ENCODE peak calls at places on chromosomes 1 and 21, in four cellular contexts. M, Q, T and Y are unnamed samples.
A peak's percentile ranks its signal among the peaks of the same experiment; 100 is the strongest.

GRCh38 chr1:5611855-5612254 is 380.4 kb downstream of the NPHP4 start:
- DNase-seq in T (no peak), M (no peak), Q (no peak), Y (no peak)

GRCh38 chr1:89671775-89672488 is 39.0 kb downstream of the LRRC8C start:
- DNase-seq in T (no peak), M (peak; percentile 19), Q (no peak), Y (no peak)

GRCh38 chr1:197837911-197838310 is 62.6 kb upstream of the DENND1B start:
- DNase-seq in M (no peak), T (no peak), Q (no peak), Y (no peak)

GRCh38 chr1:66396212-66396890 is 137.6 kb upstream of the SGIP1 start:
- DNase-seq in Q (no peak), T (no peak), M (peak; percentile 21), Y (peak; percentile 67)

GRCh38 chr1:208466054-208466590 is 221.9 kb upstream of the PLXNA2 start:
- DNase-seq in T (no peak), M (no peak), Q (no peak), Y (no peak)

GRCh38 chr1:60428161-60428560 is 354.6 kb upstream of the C1orf87 start:
- DNase-seq in Q (no peak), T (no peak), M (peak; percentile 45), Y (no peak)

GRCh38 chr1:222728746-222729145 is 8.3 kb upstream of the FAM177B start:
- DNase-seq in M (no peak), T (no peak), Q (no peak), Y (no peak)

GRCh38 chr1:205961970-205962820 is 18.9 kb upstream of the SLC26A9 start:
- DNase-seq in M (peak; percentile 30), T (no peak), Q (no peak), Y (no peak)

GRCh38 chr1:24918370-24918769 is 11.7 kb downstream of the RUNX3 start:
- DNase-seq in Q (no peak), T (no peak), M (no peak), Y (no peak)

GRCh38 chr1:206470692-206471414 is 577 bp downstream of the IKBKE start:
- DNase-seq in T (no peak), M (no peak), Q (peak; percentile 40), Y (no peak)

GRCh38 chr21:32474179-32475059 is 61.9 kb downstream of the EVA1C start:
- DNase-seq in Q (no peak), T (no peak), M (no peak), Y (no peak)

GRCh38 chr1:119141020-119141424 is 569 bp upstream of the WARS2 start:
- DNase-seq in T (peak; percentile 73), M (peak; percentile 65), Q (peak; percentile 28), Y (peak; percentile 36)

GRCh38 chr1:119143716-119144115 is 3.3 kb upstream of the WARS2 start:
- DNase-seq in Q (no peak), T (no peak), M (no peak), Y (no peak)

GRCh38 chr1:119140177-119141019 is at the start of gene WARS2:
- DNase-seq in Q (peak; percentile 94), M (peak; percentile 98), T (peak; percentile 97), Y (peak; percentile 95)

GRCh38 chr1:119139857-119140176 is 636 bp downstream of the WARS2 start:
- DNase-seq in T (no peak), Q (no peak), M (no peak), Y (no peak)

GRCh38 chr1:119141660-119142059 is 1.2 kb upstream of the WARS2 start:
- DNase-seq in T (no peak), Q (no peak), M (no peak), Y (no peak)
- H3K4me3 ChIP-seq in T (peak overlapping the region; percentile 76), Q (peak overlapping the region; percentile 78), M (peak overlapping the region; percentile 53), Y (no peak overlapping the region)

GRCh38 chr1:39021431-39021830 is 4.7 kb upstream of the NDUFS5 start:
- DNase-seq in Q (no peak), M (no peak), T (no peak), Y (no peak)

GRCh38 chr1:39026947-39027507 is 877 bp downstream of the NDUFS5 start:
- DNase-seq in Q (no peak), M (no peak), T (no peak), Y (no peak)

GRCh38 chr1:39026051-39026946 is at the start of gene NDUFS5:
- DNase-seq in M (peak; percentile 94), Q (peak; percentile 92), T (peak; percentile 95), Y (peak; percentile 85)

GRCh38 chr1:39017266-39017665 is 8.9 kb upstream of the NDUFS5 start:
- DNase-seq in T (no peak), M (no peak), Q (no peak), Y (no peak)

DNA sequence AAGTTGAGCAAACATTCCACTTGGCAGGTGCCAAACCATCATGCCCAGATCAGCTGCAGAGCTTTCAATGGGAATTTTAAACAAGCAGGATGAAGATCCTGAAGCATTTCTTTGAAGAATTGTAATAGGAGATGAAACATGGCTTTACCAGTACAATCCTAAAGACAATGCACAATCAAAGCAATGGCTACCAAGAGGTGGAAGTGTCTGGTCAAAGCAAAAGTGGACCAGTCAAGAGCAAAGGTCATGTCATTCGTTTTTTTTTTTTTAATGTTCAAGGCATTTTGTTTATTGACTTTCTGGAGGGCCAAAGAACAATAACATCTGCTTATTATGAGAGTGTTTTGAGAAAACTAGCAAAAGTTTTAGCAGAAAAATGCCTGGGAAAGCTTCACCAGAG is 3.0 kb upstream of the NDUFS5 start:
- DNase-seq in Q (no peak), T (no peak), M (no peak), Y (no peak)
- H3K4me3 ChIP-seq in Q (no peak overlapping the region), T (no peak overlapping the region), M (no peak overlapping the region), Y (no peak overlapping the region)

DNA sequence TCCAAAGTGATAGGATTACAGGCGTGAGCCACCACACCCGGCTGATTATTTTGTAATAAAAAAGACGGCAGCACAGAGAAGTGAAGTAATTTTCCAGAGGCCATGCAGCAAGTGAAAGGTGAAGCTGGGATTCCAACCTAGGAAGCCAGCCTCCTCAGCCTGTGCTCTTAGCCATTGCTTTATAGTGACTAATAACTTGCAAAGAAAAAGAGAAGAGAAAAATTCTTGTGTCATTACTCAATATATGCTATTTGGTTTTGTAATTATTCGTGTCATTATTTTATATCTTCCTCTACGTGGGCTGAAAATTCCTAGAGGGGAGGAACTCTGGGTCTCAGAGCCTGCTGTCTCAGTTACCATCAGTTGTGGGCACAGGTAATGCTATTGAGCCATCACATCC is 1.6 kb upstream of the IER5 start:
- DNase-seq in Q (no peak), M (no peak), T (no peak), Y (no peak)
- H3K4me3 ChIP-seq in Q (no peak overlapping the region), M (no peak overlapping the region), T (no peak overlapping the region), Y (no peak overlapping the region)

GRCh38 chr1:91768120-91768519 is 117.8 kb downstream of the TGFBR3 start:
- DNase-seq in T (no peak), Q (no peak), M (no peak), Y (no peak)

GRCh38 chr1:91770675-91771074 is 115.3 kb downstream of the TGFBR3 start:
- DNase-seq in Q (no peak), T (no peak), M (no peak), Y (no peak)

GRCh38 chr1:91768786-91769697 is 116.9 kb downstream of the TGFBR3 start:
- DNase-seq in T (no peak), M (no peak), Q (no peak), Y (no peak)

GRCh38 chr1:91771717-91772116 is 114.2 kb downstream of the TGFBR3 start:
- DNase-seq in M (no peak), Q (no peak), T (no peak), Y (no peak)

GRCh38 chr1:91769698-91770232 is 116.2 kb downstream of the TGFBR3 start:
- DNase-seq in T (no peak), Q (no peak), M (no peak), Y (no peak)
- H3K4me3 ChIP-seq in T (no peak overlapping the region), Q (no peak overlapping the region), M (no peak overlapping the region), Y (no peak overlapping the region)

GRCh38 chr1:18641005-18641941 is 10.6 kb downstream of the PAX7 start:
- DNase-seq in Q (no peak), T (no peak), M (peak; percentile 62), Y (no peak)
- H3K4me3 ChIP-seq in Q (peak overlapping the region; percentile 47), T (no peak overlapping the region), M (peak overlapping the region; percentile 44), Y (no peak overlapping the region)

DNA sequence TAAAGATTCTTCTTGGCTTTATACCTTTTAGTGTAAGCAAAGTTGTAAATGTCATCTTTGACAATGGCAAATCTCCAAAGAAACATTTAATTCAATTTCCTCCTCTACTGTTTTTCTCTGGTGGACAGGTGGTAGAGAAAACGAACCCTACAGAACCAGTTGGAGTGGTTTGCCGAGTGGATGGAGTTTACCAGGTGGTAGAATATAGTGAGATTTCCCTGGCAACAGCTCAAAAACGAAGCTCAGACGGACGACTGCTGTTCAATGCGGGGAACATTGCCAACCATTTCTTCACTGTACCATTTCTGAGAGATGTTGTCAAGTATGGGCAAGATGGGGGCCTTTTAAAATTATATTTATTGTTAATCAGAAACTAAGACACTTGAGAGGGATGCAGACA is 25.8 kb downstream of the UAP1 start:
- DNase-seq in M (no peak), Q (no peak), T (no peak), Y (no peak)
- H3K4me3 ChIP-seq in M (no peak overlapping the region), Q (no peak overlapping the region), T (no peak overlapping the region), Y (no peak overlapping the region)

DNA sequence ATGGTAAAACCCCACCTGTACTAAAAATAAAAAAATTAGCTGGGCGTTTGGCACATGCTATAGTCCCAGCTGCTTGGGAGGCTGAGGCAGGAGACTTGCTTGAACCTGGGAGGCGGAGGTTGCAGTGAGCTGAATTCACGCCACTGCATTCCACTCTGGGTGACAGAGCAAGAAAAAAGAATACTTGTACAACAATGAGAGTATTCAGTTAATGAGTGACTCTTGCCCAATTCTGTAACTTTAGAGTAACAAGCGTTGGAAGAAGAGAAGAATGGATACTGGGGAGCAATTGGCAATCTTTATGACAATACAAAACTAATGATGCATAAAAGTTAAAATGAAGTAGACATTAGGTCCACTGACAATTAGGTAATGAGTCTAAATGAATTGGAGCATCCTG is 10.5 kb downstream of the ANXA9 start:
- DNase-seq in T (no peak), Q (no peak), M (no peak), Y (no peak)
- H3K4me3 ChIP-seq in T (no peak overlapping the region), Q (no peak overlapping the region), M (no peak overlapping the region), Y (no peak overlapping the region)